ENCODE peak calls at places on chromosome 10, in five cellular contexts. One of them, this sample, is unnamed.

GRCh38 chr10:51076442-51076841 is 2.2 kb downstream of the PRKG1 start:
- DNase-seq in mucosa of descending colon: no peak
- DNase-seq in SJSA1: no peak
- DNase-seq in IMR-90: no peak
- DNase-seq in body of pancreas: no peak
- DNase-seq in this sample: no peak

GRCh38 chr10:74977913-74978847 is 133.3 kb upstream of the SAMD8 start:
- DNase-seq in body of pancreas: no peak
- DNase-seq in SJSA1: no peak
- DNase-seq in mucosa of descending colon: no peak
- DNase-seq in IMR-90: no peak
- DNase-seq in this sample: no peak

GRCh38 chr10:123150986-123151738 is 3.0 kb upstream of the BUB3 start:
- DNase-seq in SJSA1: no peak
- DNase-seq in IMR-90: peak; percentile 9
- DNase-seq in body of pancreas: peak; percentile 17
- DNase-seq in mucosa of descending colon: no peak
- DNase-seq in this sample: no peak

GRCh38 chr10:69449841-69450240 is 1.4 kb upstream of the TSPAN15 start:
- DNase-seq in IMR-90: peak; percentile 13
- DNase-seq in body of pancreas: peak; percentile 75
- DNase-seq in SJSA1: peak; percentile 63
- DNase-seq in mucosa of descending colon: peak; percentile 87
- DNase-seq in this sample: no peak

GRCh38 chr10:100984670-100985177 is 2.6 kb downstream of the MRPL43 start:
- DNase-seq in mucosa of descending colon: no peak
- DNase-seq in body of pancreas: peak; percentile 7
- DNase-seq in SJSA1: no peak
- DNase-seq in IMR-90: no peak
- DNase-seq in this sample: no peak

GRCh38 chr10:87545783-87546182 is 41.1 kb downstream of the MINPP1 start:
- DNase-seq in SJSA1: no peak
- DNase-seq in body of pancreas: no peak
- DNase-seq in IMR-90: no peak
- DNase-seq in mucosa of descending colon: no peak
- DNase-seq in this sample: no peak

GRCh38 chr10:44913312-44914079 is 2.4 kb downstream of the TMEM72 start:
- DNase-seq in mucosa of descending colon: no peak
- DNase-seq in SJSA1: no peak
- DNase-seq in body of pancreas: no peak
- DNase-seq in IMR-90: no peak
- DNase-seq in this sample: peak; percentile 29

GRCh38 chr10:96765406-96766240 is 45.3 kb upstream of the PIK3AP1 start:
- DNase-seq in mucosa of descending colon: peak; percentile 94
- DNase-seq in SJSA1: peak; percentile 55
- DNase-seq in IMR-90: peak; percentile 44
- DNase-seq in body of pancreas: peak; percentile 83
- DNase-seq in this sample: peak; percentile 70

GRCh38 chr10:71126432-71126831 is 85.9 kb upstream of the UNC5B start:
- DNase-seq in SJSA1: no peak
- DNase-seq in body of pancreas: no peak
- DNase-seq in IMR-90: no peak
- DNase-seq in mucosa of descending colon: no peak
- DNase-seq in this sample: no peak

GRCh38 chr10:48522011-48522765 is 82.7 kb downstream of the ARHGAP22 start:
- DNase-seq in mucosa of descending colon: no peak
- DNase-seq in body of pancreas: no peak
- DNase-seq in IMR-90: no peak
- DNase-seq in SJSA1: no peak
- DNase-seq in this sample: no peak

GRCh38 chr10:106515206-106515790 is 649.2 kb downstream of the SORCS1 start:
- DNase-seq in IMR-90: no peak
- DNase-seq in SJSA1: no peak
- DNase-seq in body of pancreas: no peak
- DNase-seq in mucosa of descending colon: no peak
- DNase-seq in this sample: no peak

GRCh38 chr10:133318494-133319127 is 9.9 kb downstream of the ZNF511 start:
- DNase-seq in IMR-90: peak; percentile 36
- DNase-seq in mucosa of descending colon: peak; percentile 73
- DNase-seq in SJSA1: peak; percentile 53
- DNase-seq in body of pancreas: peak; percentile 77
- DNase-seq in this sample: peak; percentile 52

GRCh38 chr10:129465796-129466702 is 992 bp upstream of the MGMT start:
- DNase-seq in body of pancreas: no peak
- DNase-seq in mucosa of descending colon: no peak
- DNase-seq in IMR-90: no peak
- DNase-seq in SJSA1: no peak
- DNase-seq in this sample: no peak

GRCh38 chr10:75202321-75203096 is 8.1 kb upstream of the VDAC2 start:
- DNase-seq in mucosa of descending colon: peak; percentile 51
- DNase-seq in body of pancreas: no peak
- DNase-seq in SJSA1: no peak
- DNase-seq in IMR-90: peak; percentile 70
- DNase-seq in this sample: no peak

GRCh38 chr10:976316-976715 is 11.9 kb upstream of the GTPBP4 start:
- DNase-seq in SJSA1: no peak
- DNase-seq in mucosa of descending colon: no peak
- DNase-seq in body of pancreas: no peak
- DNase-seq in IMR-90: no peak
- DNase-seq in this sample: no peak

GRCh38 chr10:71270301-71270777 is 48.7 kb upstream of the SLC29A3 start:
- DNase-seq in IMR-90: peak; percentile 84
- DNase-seq in SJSA1: peak; percentile 20
- DNase-seq in body of pancreas: peak; percentile 72
- DNase-seq in mucosa of descending colon: peak; percentile 86
- DNase-seq in this sample: no peak

DNA sequence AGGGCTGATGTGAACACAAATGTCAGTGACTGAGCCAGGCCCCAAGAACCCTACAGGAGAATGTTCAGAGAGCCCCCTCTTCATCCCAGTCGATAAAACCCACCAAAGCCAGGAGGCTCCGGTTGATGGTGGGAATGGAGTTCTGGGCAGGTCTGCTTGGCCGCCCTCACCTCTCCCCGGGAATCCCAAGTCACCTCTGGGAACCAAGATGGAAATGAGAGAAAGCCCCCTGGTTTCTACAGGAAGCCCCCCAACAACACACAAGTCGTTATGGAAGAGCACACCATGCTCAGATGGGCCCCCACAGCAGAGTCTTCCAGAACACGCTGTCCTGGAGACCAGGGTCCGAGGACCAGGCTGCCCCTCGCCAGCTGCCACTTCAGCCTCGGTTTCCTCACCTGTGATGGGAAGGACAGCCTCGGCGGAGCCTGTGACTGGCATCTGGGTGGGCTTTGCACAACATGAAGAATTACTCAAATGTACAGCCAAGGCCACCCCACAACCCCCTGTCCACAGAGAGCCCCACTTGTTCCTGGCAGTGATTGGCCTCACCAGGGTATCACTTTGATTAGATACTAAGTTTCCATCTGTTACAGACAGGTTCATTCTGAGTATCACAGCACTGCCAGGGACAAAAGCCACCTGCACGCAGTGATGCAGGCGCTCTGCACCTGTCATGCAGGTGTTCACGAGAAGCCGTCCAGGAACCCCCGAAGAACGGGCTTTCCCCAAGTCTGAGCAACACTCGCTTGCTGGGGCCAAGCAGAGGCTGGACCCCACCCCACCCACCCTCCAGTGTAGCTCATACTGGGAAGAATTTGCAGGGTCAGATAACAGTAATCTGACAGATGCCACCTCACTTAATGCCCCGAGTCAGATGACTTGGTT is 57.6 kb downstream of the MKI67 start:
- DNase-seq in SJSA1: no peak
- DNase-seq in body of pancreas: no peak
- DNase-seq in mucosa of descending colon: no peak
- DNase-seq in IMR-90: no peak
- DNase-seq in this sample: no peak
- H3K36me3 ChIP-seq in SJSA1: no peaks in the 10 kb centered on the region
- H3K36me3 ChIP-seq in body of pancreas: no peaks in the 10 kb centered on the region
- H3K36me3 ChIP-seq in mucosa of descending colon: no peaks in the 10 kb centered on the region
- H3K36me3 ChIP-seq in IMR-90: no peaks in the 10 kb centered on the region
- H3K36me3 ChIP-seq in this sample: no peaks in the 10 kb centered on the region

GRCh38 chr10:102796407-102797176 is 40.6 kb downstream of the CYP17A1 start:
- DNase-seq in mucosa of descending colon: peak; percentile 81
- DNase-seq in IMR-90: peak; percentile 41
- DNase-seq in SJSA1: peak; percentile 90
- DNase-seq in body of pancreas: peak; percentile 72
- DNase-seq in this sample: peak; percentile 91
- H3K4me3 ChIP-seq in mucosa of descending colon: no peak overlapping the region
- H3K4me3 ChIP-seq in IMR-90: no peak overlapping the region
- H3K4me3 ChIP-seq in SJSA1: no peak overlapping the region
- H3K4me3 ChIP-seq in body of pancreas: no peak overlapping the region
- H3K4me3 ChIP-seq in this sample: peak overlapping the region; percentile 1

GRCh38 chr10:5619366-5620211 is 46.8 kb downstream of the ASB13 start:
- DNase-seq in body of pancreas: no peak
- DNase-seq in mucosa of descending colon: no peak
- DNase-seq in SJSA1: no peak
- DNase-seq in IMR-90: no peak
- DNase-seq in this sample: no peak
- H3K4me1 ChIP-seq in body of pancreas: peaks cover 10% of the 10 kb centered on the region
- H3K4me1 ChIP-seq in mucosa of descending colon: peaks cover 11% of the 10 kb centered on the region
- H3K4me1 ChIP-seq in SJSA1: peaks cover 16% of the 10 kb centered on the region
- H3K4me1 ChIP-seq in IMR-90: peaks cover 2% of the 10 kb centered on the region
- H3K4me1 ChIP-seq in this sample: peaks cover 4% of the 10 kb centered on the region

GRCh38 chr10:78134919-78135318 is 101.3 kb downstream of the RPS24 start:
- DNase-seq in mucosa of descending colon: no peak
- DNase-seq in IMR-90: no peak
- DNase-seq in SJSA1: no peak
- DNase-seq in body of pancreas: no peak
- DNase-seq in this sample: no peak

GRCh38 chr10:78139336-78139735 is 105.7 kb downstream of the RPS24 start:
- DNase-seq in SJSA1: no peak
- DNase-seq in IMR-90: no peak
- DNase-seq in body of pancreas: no peak
- DNase-seq in mucosa of descending colon: no peak
- DNase-seq in this sample: no peak

DNA sequence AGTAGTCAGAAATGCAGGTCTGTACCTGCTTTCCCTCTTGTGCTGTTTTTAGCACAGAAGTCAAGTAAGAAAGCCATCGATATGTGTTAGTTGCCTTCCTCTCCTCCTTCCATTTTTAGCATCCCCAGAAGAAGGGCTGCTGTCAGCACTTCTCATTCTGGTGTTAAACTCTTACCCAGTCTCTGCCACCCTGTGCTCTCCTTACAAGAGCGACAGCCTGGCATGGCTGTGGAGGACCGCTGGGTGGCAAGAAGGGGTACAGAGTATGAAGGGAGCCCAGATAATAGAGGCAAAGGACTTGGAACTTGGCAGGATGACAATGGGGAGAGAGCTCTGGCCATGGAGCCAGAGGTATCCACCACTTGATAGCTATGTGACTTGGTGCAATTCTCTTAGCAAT is 103.5 kb downstream of the RPS24 start:
- DNase-seq in body of pancreas: no peak
- DNase-seq in SJSA1: no peak
- DNase-seq in IMR-90: no peak
- DNase-seq in mucosa of descending colon: no peak
- DNase-seq in this sample: no peak
- H3K36me3 ChIP-seq in body of pancreas: no peaks in the 10 kb centered on the region
- H3K36me3 ChIP-seq in SJSA1: no peaks in the 10 kb centered on the region
- H3K36me3 ChIP-seq in IMR-90: no peaks in the 10 kb centered on the region
- H3K36me3 ChIP-seq in mucosa of descending colon: no peaks in the 10 kb centered on the region
- H3K36me3 ChIP-seq in this sample: no peaks in the 10 kb centered on the region

GRCh38 chr10:11146402-11147171 is 128.9 kb downstream of the CELF2 start:
- DNase-seq in SJSA1: peak; percentile 13
- DNase-seq in body of pancreas: no peak
- DNase-seq in IMR-90: peak; percentile 9
- DNase-seq in mucosa of descending colon: no peak
- DNase-seq in this sample: no peak

GRCh38 chr10:11142809-11143208 is 125.1 kb downstream of the CELF2 start:
- DNase-seq in mucosa of descending colon: no peak
- DNase-seq in SJSA1: no peak
- DNase-seq in IMR-90: no peak
- DNase-seq in body of pancreas: no peak
- DNase-seq in this sample: no peak

GRCh38 chr10:11143240-11143639 is 125.6 kb downstream of the CELF2 start:
- DNase-seq in mucosa of descending colon: no peak
- DNase-seq in IMR-90: no peak
- DNase-seq in SJSA1: no peak
- DNase-seq in body of pancreas: no peak
- DNase-seq in this sample: no peak

GRCh38 chr10:11145498-11145855 is 127.8 kb downstream of the CELF2 start:
- DNase-seq in IMR-90: no peak
- DNase-seq in body of pancreas: peak; percentile 15
- DNase-seq in mucosa of descending colon: peak; percentile 71
- DNase-seq in SJSA1: no peak
- DNase-seq in this sample: no peak

DNA sequence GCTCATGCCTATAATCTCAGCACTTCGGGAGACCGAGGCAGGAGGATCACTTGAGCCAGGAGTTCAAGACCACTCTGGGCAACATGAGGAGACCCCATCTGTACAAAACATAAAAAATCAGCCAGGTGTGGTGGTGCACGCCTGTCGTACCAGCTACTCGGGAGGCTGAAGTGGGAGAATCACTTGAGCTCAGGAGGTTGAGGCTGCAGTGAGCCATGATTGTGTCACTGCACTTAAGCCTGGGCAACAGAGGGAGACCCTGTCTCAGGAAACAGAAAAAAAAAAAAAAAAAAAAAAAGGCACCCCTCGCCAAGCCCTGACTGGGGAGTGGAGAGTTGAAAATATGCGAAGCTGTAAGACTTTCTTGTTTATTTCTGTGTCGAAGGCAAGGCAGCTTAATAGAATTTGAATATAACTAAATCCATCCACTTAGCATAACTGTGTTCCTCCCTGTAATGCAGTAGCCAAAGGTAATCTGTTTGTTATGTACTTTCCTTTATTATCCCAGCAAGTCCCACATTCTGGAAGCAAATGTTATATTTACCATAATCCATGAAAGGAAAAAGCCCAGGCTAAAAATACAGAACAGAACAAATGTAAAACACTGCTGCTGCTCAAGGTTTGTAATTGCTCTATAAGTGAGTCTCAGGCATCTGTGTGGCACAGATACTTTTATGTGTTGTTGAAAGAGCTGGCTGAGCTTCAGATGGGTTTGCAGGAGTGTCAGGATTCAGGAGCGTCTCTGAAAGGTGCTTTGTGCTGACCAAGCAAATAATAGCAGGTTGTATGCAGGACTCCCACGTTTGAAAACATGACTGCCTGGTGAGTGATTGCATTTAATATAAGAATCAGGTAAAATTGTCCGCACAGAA is 127.2 kb downstream of the CELF2 start:
- DNase-seq in SJSA1: no peak
- DNase-seq in mucosa of descending colon: no peak
- DNase-seq in IMR-90: no peak
- DNase-seq in body of pancreas: no peak
- DNase-seq in this sample: no peak
- H3K4me3 ChIP-seq in SJSA1: no peak overlapping the region
- H3K4me3 ChIP-seq in mucosa of descending colon: no peak overlapping the region
- H3K4me3 ChIP-seq in IMR-90: no peak overlapping the region
- H3K4me3 ChIP-seq in body of pancreas: no peak overlapping the region
- H3K4me3 ChIP-seq in this sample: no peak overlapping the region

This sample was measured in left lung.